ENCODE peak calls at places on chromosomes 2 and 18, in eight cellular contexts. M is HFFc6, N is coronary artery, J is GM23338, R is mucosa of descending colon, K is IMR-90, C is natural killer cell, U is WTC11. T is an unnamed sample.
A peak's percentile ranks its signal among the peaks of the same experiment; 100 is the strongest.

GRCh38 chr2:64329848-64330247 is 124.1 kb upstream of the LGALSL start:
- DNase-seq in R (peak; percentile 63), M (peak; percentile 7), J (no peak), C (no peak), N (no peak), K (peak; percentile 4), U (no peak), T (no peak)

GRCh38 chr2:65265090-65266045 is 37.7 kb downstream of the ACTR2 start:
- DNase-seq in U (no peak), J (peak; percentile 83), R (no peak), M (peak; percentile 74), C (no peak), K (peak; percentile 91), N (no peak), T (no peak)

GRCh38 chr2:70094978-70095832 is 7.9 kb downstream of the PCBP1 start:
- DNase-seq in R (no peak), K (peak; percentile 67), M (no peak), C (no peak), N (peak; percentile 87), J (no peak), U (no peak), T (no peak)

GRCh38 chr2:190178066-190178722 is 115.7 kb upstream of the MSTN start:
- DNase-seq in J (peak; percentile 17), M (no peak), N (no peak), K (no peak), R (no peak), C (no peak), U (no peak), T (no peak)

GRCh38 chr2:213627054-213627710 is 342.9 kb downstream of the SPAG16 start:
- DNase-seq in J (peak; percentile 10), K (no peak), U (no peak), R (no peak), M (no peak), C (no peak), N (no peak), T (no peak)

GRCh38 chr2:40369619-40370397 is 82.1 kb downstream of the SLC8A1 start:
- DNase-seq in J (no peak), U (no peak), N (no peak), C (no peak), M (peak; percentile 73), K (peak; percentile 85), R (no peak), T (no peak)

GRCh38 chr2:61959381-61960293 is 54.2 kb downstream of the COMMD1 start:
- DNase-seq in N (no peak), C (no peak), U (no peak), R (no peak), J (no peak), M (no peak), K (no peak), T (no peak)

GRCh38 chr18:46096651-46097300 is 1.3 kb downstream of the ATP5F1A start:
- DNase-seq in J (no peak), K (no peak), N (no peak), M (no peak), R (no peak), U (no peak), C (no peak), T (no peak)

GRCh38 chr2:159744363-159744762 is 32.1 kb downstream of the MARCHF7 start:
- DNase-seq in C (no peak), U (no peak), K (peak; percentile 56), R (no peak), J (no peak), N (no peak), M (no peak), T (no peak)

GRCh38 chr2:159249955-159250723 is 36.4 kb downstream of the WDSUB1 start:
- DNase-seq in M (peak; percentile 59), J (no peak), R (no peak), K (peak; percentile 72), N (no peak), C (no peak), U (no peak), T (no peak)

GRCh38 chr2:10526281-10526680 is 78.2 kb upstream of the ODC1 start:
- DNase-seq in C (no peak), R (no peak), J (no peak), K (no peak), U (no peak), N (no peak), M (no peak), T (no peak)
- TF ChIP-seq CTCF in C (no peak), R (no peak), J (no peak), K (no peak), U (no peak), N (no peak), M (no peak), T (no peak)

GRCh38 chr2:84314901-84315330 is 144.2 kb downstream of the SUCLG1 start:
- DNase-seq in U (peak; percentile 95), M (peak; percentile 71), C (peak; percentile 48), K (peak; percentile 74), R (peak; percentile 74), N (no peak), J (peak; percentile 94), T (peak; percentile 88)
- TF ChIP-seq CTCF in U (peak; percentile 81), M (peak; percentile 94), C (peak; percentile 66), K (peak; percentile 87), R (peak; percentile 74), N (peak; percentile 57), J (peak; percentile 96), T (peak; percentile 92)

GRCh38 chr2:221018262-221018661 is 553.8 kb downstream of the EPHA4 start:
- DNase-seq in U (no peak), R (no peak), M (no peak), J (peak; percentile 4), K (no peak), C (no peak), N (no peak), T (no peak)
- TF ChIP-seq CTCF in U (no peak), R (no peak), M (no peak), J (no peak), K (no peak), C (no peak), N (no peak), T (peak; percentile 23)

GRCh38 chr2:165953655-165954606 is at the start of gene TTC21B:
- DNase-seq in U (peak; percentile 95), R (peak; percentile 95), C (peak; percentile 90), K (peak; percentile 95), M (peak; percentile 92), N (peak; percentile 96), J (peak; percentile 97), T (peak; percentile 95)
- TF ChIP-seq CTCF in U (peak; percentile 83), R (peak; percentile 64), C (peak; percentile 85), K (peak; percentile 84), M (peak; percentile 96), N (peak; percentile 58), J (peak; percentile 81), T (peak; percentile 90)

GRCh38 chr2:145110668-145111067 is 590.7 kb upstream of the ZEB2 start:
- DNase-seq in C (no peak), J (no peak), K (peak; percentile 50), N (no peak), U (no peak), M (no peak), R (no peak), T (no peak)
- TF ChIP-seq CTCF in C (no peak), J (no peak), K (no peak), N (no peak), U (no peak), M (no peak), R (no peak), T (no peak)

GRCh38 chr2:26297061-26297460 is 48.9 kb upstream of the SELENOI start:
- DNase-seq in K (no peak), U (no peak), C (no peak), R (no peak), J (no peak), M (no peak), N (no peak), T (no peak)

GRCh38 chr2:26295511-26295910 is 50.4 kb upstream of the SELENOI start:
- DNase-seq in K (no peak), U (no peak), J (no peak), R (no peak), C (no peak), M (no peak), N (no peak), T (no peak)

GRCh38 chr2:26298286-26298637 is 47.7 kb upstream of the SELENOI start:
- DNase-seq in C (no peak), N (no peak), U (peak; percentile 60), R (no peak), M (no peak), K (no peak), J (peak; percentile 48), T (no peak)

DNA sequence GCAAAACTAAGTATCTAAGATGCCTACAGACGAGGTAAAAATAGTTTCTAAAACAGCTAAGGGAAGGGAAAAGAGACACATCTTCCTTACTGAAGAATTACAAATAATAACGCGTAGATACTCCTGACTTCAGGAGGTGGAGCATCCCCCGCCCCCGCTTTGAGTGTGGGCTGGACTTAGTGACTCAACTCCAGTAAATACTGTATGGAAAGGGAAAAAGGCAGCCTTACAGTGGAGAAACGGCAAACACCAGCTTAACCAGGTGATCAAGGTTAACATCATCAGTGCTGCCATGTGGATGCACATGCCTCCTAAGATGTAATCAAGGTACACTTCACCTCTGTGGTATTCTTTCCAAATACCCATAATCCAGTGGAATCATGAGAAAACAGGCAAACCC is 47.9 kb downstream of the HADHB start:
- DNase-seq in M (no peak), R (no peak), N (no peak), J (peak; percentile 36), U (no peak), K (peak; percentile 62), C (no peak), T (no peak)
- TF ChIP-seq CTCF in M (no peak), R (no peak), N (no peak), J (no peak), U (no peak), K (no peak), C (no peak), T (no peak)

DNA sequence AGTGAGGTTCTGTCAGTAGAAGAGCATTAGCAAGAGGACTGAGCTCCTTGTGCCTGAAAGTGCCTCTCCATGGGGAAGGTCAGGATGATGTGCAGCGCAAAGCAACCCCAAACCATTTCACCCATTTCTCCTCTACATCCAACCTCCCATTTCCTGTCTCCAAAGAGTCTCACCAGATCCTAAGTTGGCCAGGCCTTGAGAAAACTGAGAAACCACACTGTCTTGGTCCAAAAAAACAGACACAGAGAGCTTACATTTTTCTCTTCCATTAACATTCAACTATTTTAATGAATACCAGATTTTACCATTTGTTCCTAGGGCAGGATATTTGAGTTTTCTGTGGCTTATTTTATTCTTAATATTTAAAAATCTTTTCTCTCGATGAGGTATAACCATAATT is 195.0 kb downstream of the EPHA4 start:
- DNase-seq in K (no peak), R (no peak), J (no peak), N (no peak), C (no peak), M (no peak), U (no peak), T (no peak)
- TF ChIP-seq CTCF in K (no peak), R (no peak), J (no peak), N (no peak), C (no peak), M (no peak), U (no peak), T (no peak)